ENCODE peak calls at places on chromosomes 2 and 18, in four cellular contexts. B is activated naive CD8-positive, alpha-beta T cell treated with anti-CD3 and anti-CD28 coated beads, Interleukin-2, amount 50 U/mL, for 16 hours; C is neuronal stem cell; O is foreskin fibroblast. P is an unnamed sample.

GRCh38 chr18:73913505-73913904 is 234.1 kb downstream of the FBXO15 start:
- DNase-seq in O (no peak), B (no peak), C (no peak), P (no peak)

GRCh38 chr2:64400733-64401500 is 53.0 kb upstream of the LGALSL start:
- DNase-seq in O (no peak), B (no peak), C (no peak), P (no peak)

GRCh38 chr2:178523596-178524134 is 43.4 kb downstream of the PLEKHA3 start:
- DNase-seq in O (no peak), B (no peak), C (no peak), P (no peak)

GRCh38 chr2:240167588-240167880 is 27.1 kb upstream of the OTOS start:
- DNase-seq in B (no peak), O (no peak), C (no peak), P (no peak)

GRCh38 chr2:207227062-207227748 is 61.5 kb upstream of the KLF7 start:
- DNase-seq in B (no peak), O (no peak), C (peak), P (peak)

GRCh38 chr2:85862426-85862825 is 26.4 kb downstream of the ST3GAL5 start:
- DNase-seq in C (no peak), O (no peak), B (no peak), P (no peak)

GRCh38 chr18:3279201-3280185 is 17.6 kb downstream of the MYL12B start:
- DNase-seq in C (no peak), O (no peak), B (no peak), P (no peak)

GRCh38 chr2:153622285-153622684 is 143.7 kb upstream of the RPRM start:
- DNase-seq in B (no peak), C (no peak), O (no peak), P (peak)

GRCh38 chr18:62660741-62661140 is 54.6 kb upstream of the PHLPP1 start:
- DNase-seq in B (no peak), O (no peak), C (no peak), P (no peak)

GRCh38 chr2:3217646-3218045 is 160.0 kb downstream of the EIPR1 start:
- DNase-seq in C (no peak), B (no peak), O (no peak), P (no peak)

GRCh38 chr2:160332318-160332717 is 132.2 kb upstream of the ITGB6 start:
- DNase-seq in B (no peak), C (no peak), O (no peak), P (peak)

GRCh38 chr2:216688731-216689360 is 6.5 kb downstream of the IGFBP5 start:
- DNase-seq in C (no peak), B (no peak), O (no peak), P (no peak)

GRCh38 chr2:207770602-207771404 is 1.1 kb upstream of the FZD5 start:
- DNase-seq in B (no peak), O (no peak), C (no peak), P (peak)

GRCh38 chr2:43040084-43040854 is 186.1 kb downstream of the ZFP36L2 start:
- DNase-seq in C (no peak), O (no peak), B (no peak), P (no peak)

GRCh38 chr18:46771141-46771540 is 14.3 kb upstream of the ST8SIA5 start:
- DNase-seq in O (no peak), C (no peak), B (no peak), P (no peak)

GRCh38 chr2:225472161-225472560 is 72.7 kb downstream of the NYAP2 start:
- DNase-seq in C (no peak), O (no peak), B (no peak), P (no peak)

GRCh38 chr2:109205447-109205846 is 76.4 kb downstream of the SH3RF3 start:
- DNase-seq in O (no peak), B (no peak), C (no peak), P (no peak)

GRCh38 chr2:216492951-216493685 is 5.5 kb upstream of the RPL37A start:
- DNase-seq in B (no peak), O (peak), C (no peak), P (no peak)

GRCh38 chr2:23550553-23550952 is 165.6 kb downstream of the KLHL29 start:
- DNase-seq in C (no peak), B (no peak), O (no peak), P (no peak)

GRCh38 chr2:63050916-63051794 is 525 bp downstream of the OTX1 start:
- DNase-seq in O (no peak), C (peak), B (no peak), P (peak)

GRCh38 chr2:26590960-26591618 is 50.1 kb downstream of the CIB4 start:
- DNase-seq in C (no peak), B (no peak), O (no peak), P (no peak)

GRCh38 chr2:96642564-96643350 is at the start of gene FER1L5:
- DNase-seq in O (peak), B (no peak), C (peak), P (peak)

GRCh38 chr18:35456181-35456850 is 41.4 kb downstream of the INO80C start:
- DNase-seq in O (no peak), C (no peak), B (no peak), P (no peak)

GRCh38 chr18:79336556-79337142 is 59.1 kb upstream of the NFATC1 start:
- DNase-seq in O (no peak), B (no peak), C (no peak), P (no peak)

GRCh38 chr18:63253018-63253417 is 66.6 kb downstream of the BCL2 start:
- DNase-seq in C (no peak), B (no peak), O (no peak), P (no peak)

GRCh38 chr2:61887684-61888303 is 662 bp downstream of the CCT4 start:
- DNase-seq in C (peak), O (peak), B (no peak), P (no peak)

GRCh38 chr2:239285071-239285931 is 115.5 kb downstream of the HDAC4 start:
- DNase-seq in O (no peak), C (no peak), B (peak), P (no peak)

GRCh38 chr18:46423226-46423805 is 233.7 kb downstream of the LOXHD1 start:
- DNase-seq in O (no peak), B (no peak), C (no peak), P (no peak)

GRCh38 chr2:160087854-160088745 is 25.7 kb upstream of the PLA2R1 start:
- DNase-seq in C (no peak), O (no peak), B (no peak), P (no peak)

GRCh38 chr2:46943881-46944798 is 28.5 kb upstream of the MCFD2 start:
- DNase-seq in O (no peak), C (no peak), B (peak), P (no peak)

GRCh38 chr2:106566050-106566449 is 78.9 kb downstream of the CD8B2 start:
- DNase-seq in O (no peak), B (no peak), C (no peak), P (no peak)

GRCh38 chr2:163828760-163829159 is 93.0 kb upstream of the FIGN start:
- DNase-seq in C (no peak), B (no peak), O (no peak), P (no peak)

GRCh38 chr2:233178994-233179847 is 72.3 kb upstream of the ATG16L1 start:
- DNase-seq in O (no peak), B (no peak), C (no peak), P (no peak)